ENCODE peak calls at places on chromosome 21, in seven cellular contexts. H, B, J, P, G, V and R are unnamed samples.

GRCh38 chr21:36431252-36431651 is 46.1 kb downstream of the CHAF1B start:
- DNase-seq in J (no peak), B (no peak), G (no peak), P (no peak), V (no peak), H (no peak), R (no peak)

GRCh38 chr21:43925096-43925481 is 60.1 kb downstream of the AGPAT3 start:
- DNase-seq in P (no peak), J (no peak), G (no peak), V (no peak), B (peak), H (no peak), R (no peak)

GRCh38 chr21:36068748-36069398 is 951 bp upstream of the CBR1 start:
- DNase-seq in B (no peak), G (no peak), H (no peak), P (no peak), V (no peak), J (no peak), R (no peak)

GRCh38 chr21:34900376-34900775 is 148.7 kb downstream of the RUNX1 start:
- DNase-seq in B (no peak), G (no peak), H (peak), J (no peak), P (no peak), V (no peak), R (no peak)

GRCh38 chr21:24205317-24205716 is 1402.0 kb downstream of the MRPL39 start:
- DNase-seq in J (no peak), V (no peak), H (no peak), B (no peak), G (no peak), P (no peak), R (no peak)

GRCh38 chr21:16775056-16775455 is 737.8 kb upstream of the CXADR start:
- DNase-seq in V (no peak), G (no peak), B (peak), H (no peak), J (no peak), P (peak), R (no peak)

GRCh38 chr21:35861656-35862055 is 198.7 kb downstream of the SETD4 start:
- DNase-seq in V (no peak), B (no peak), J (peak), G (no peak), P (no peak), H (no peak), R (no peak)

GRCh38 chr21:16942703-16943102 is 570.1 kb upstream of the CXADR start:
- DNase-seq in V (no peak), G (peak), J (peak), B (peak), P (peak), H (peak), R (no peak)

GRCh38 chr21:31425158-31425557 is 81.1 kb upstream of the TIAM1 start:
- DNase-seq in P (peak), B (peak), H (no peak), J (no peak), V (no peak), G (no peak), R (peak)
- H3K4ac ChIP-seq in P (no peak), B (no peak), H (no peak), J (no peak), V (no peak), G (no peak), R (no peak)

GRCh38 chr21:42392731-42393442 is 3.0 kb downstream of the TMPRSS3 start:
- DNase-seq in P (no peak), J (no peak), V (peak), G (no peak), B (no peak), H (no peak), R (no peak)

GRCh38 chr21:42395302-42395701 is 550 bp downstream of the TMPRSS3 start:
- DNase-seq in G (no peak), H (no peak), J (no peak), P (no peak), V (no peak), B (no peak), R (no peak)

GRCh38 chr21:42395910-42396625 is at the start of gene TMPRSS3:
- DNase-seq in J (no peak), P (no peak), G (no peak), H (no peak), V (peak), B (peak), R (no peak)

GRCh38 chr21:42391297-42391696 is 4.6 kb downstream of the TMPRSS3 start:
- DNase-seq in P (no peak), B (no peak), J (no peak), V (peak), G (no peak), H (no peak), R (no peak)

DNA sequence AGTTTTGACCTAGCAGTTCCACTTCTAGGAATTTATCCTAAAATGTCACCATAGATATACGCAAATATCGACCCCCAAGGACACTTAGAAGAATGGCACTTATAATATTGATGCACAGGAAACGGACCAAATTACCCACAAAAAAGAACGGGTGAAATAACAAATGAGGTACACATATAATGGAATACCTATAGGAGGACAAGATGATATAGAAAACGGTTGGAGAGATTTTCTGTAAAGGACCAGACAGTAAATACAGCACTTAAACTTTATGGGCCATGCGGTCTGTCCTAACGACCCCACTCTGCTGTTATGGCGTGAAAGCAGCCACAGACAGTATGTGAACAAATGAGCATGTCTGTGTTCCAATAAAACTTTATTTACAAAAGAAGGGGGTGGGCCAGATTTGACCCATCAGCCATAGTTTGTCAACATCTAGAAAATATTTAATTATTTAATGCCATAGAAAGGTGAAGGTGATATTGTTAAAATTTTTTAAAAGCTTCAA is 2.4 kb downstream of the TMPRSS3 start:
- DNase-seq in J (no peak), P (no peak), B (no peak), G (no peak), V (no peak), H (no peak), R (no peak)
- H3K4ac ChIP-seq in J (no peak), P (no peak), B (no peak), G (no peak), V (no peak), H (no peak), R (no peak)

GRCh38 chr21:32966120-32966519 is 59.6 kb upstream of the OLIG2 start:
- DNase-seq in V (no peak), B (no peak), G (no peak), J (no peak), H (no peak), P (no peak), R (no peak)
- H3K4ac ChIP-seq in V (no peak), B (no peak), G (peak), J (no peak), H (no peak), P (no peak), R (no peak)

GRCh38 chr21:45376459-45377324 is 28.3 kb upstream of the COL18A1 start:
- DNase-seq in G (no peak), V (no peak), P (no peak), B (no peak), H (peak), J (no peak), R (no peak)

GRCh38 chr21:45374826-45375455 is 30.0 kb upstream of the COL18A1 start:
- DNase-seq in H (no peak), G (no peak), J (no peak), V (no peak), P (no peak), B (no peak), R (no peak)

GRCh38 chr21:45371649-45372048 is 33.3 kb upstream of the COL18A1 start:
- DNase-seq in G (no peak), P (no peak), J (no peak), V (no peak), B (no peak), H (no peak), R (no peak)

GRCh38 chr21:45372732-45373355 is 32.1 kb upstream of the COL18A1 start:
- DNase-seq in V (no peak), G (no peak), P (no peak), H (no peak), J (peak), B (no peak), R (no peak)

GRCh38 chr21:45373991-45374816 is 30.8 kb upstream of the COL18A1 start:
- DNase-seq in P (no peak), B (no peak), J (no peak), V (no peak), G (no peak), H (no peak), R (no peak)
- H3K4ac ChIP-seq in P (no peak), B (no peak), J (no peak), V (no peak), G (no peak), H (no peak), R (no peak)

DNA sequence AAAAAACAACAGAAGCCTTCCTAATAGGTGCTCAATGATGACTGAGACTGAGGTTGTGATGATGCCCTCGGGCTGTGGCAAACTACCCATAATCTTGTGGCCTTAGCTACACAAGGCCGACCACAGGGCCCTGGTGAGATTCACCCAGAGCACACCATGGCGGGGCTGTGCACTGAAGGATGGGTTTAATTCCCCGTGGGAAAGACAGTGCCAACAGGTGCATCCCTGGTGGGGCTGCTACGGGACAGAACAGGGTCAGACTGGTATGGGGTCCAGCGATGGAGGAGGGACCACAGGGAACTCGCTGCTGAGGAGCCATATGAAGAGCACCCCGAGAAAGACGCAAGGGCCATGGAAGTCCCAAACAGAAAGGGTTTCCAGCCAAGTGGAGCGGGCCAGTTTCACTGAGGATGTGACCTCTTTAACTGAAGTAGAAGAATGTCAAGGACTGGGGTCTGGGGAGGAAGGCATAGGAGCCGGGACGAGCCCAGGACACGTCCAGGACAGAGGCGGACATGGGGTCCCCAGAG is 21.3 kb downstream of the PRDM15 start:
- DNase-seq in B (no peak), J (no peak), G (no peak), H (no peak), P (no peak), V (no peak), R (no peak)
- H3K4ac ChIP-seq in B (no peak), J (no peak), G (no peak), H (no peak), P (no peak), V (no peak), R (no peak)

GRCh38 chr21:29985866-29986265 is 46.1 kb upstream of the GRIK1 start:
- DNase-seq in B (no peak), G (no peak), V (no peak), H (no peak), J (no peak), P (no peak), R (no peak)
- H3K4ac ChIP-seq in B (no peak), G (no peak), V (no peak), H (no peak), J (no peak), P (no peak), R (no peak)

GRCh38 chr21:28762357-28762735 is 230.3 kb downstream of the LTN1 start:
- DNase-seq in J (no peak), P (no peak), B (no peak), V (no peak), G (no peak), H (no peak), R (no peak)
- H3K4ac ChIP-seq in J (peak), P (no peak), B (no peak), V (no peak), G (no peak), H (no peak), R (no peak)